ENCODE peak calls at places on chromosomes 11 and 22, in seven cellular contexts. H, L, I, S, X, E and Y are unnamed samples.

GRCh38 chr22:40193429-40194421 is 16.0 kb downstream of the TNRC6B start:
- DNase-seq in S (no peak), E (no peak), L (no peak), X (peak), H (no peak), I (no peak), Y (no peak)

GRCh38 chr11:95991545-95991944 is 67.6 kb upstream of the MTMR2 start:
- DNase-seq in H (no peak), L (no peak), I (no peak), E (no peak), S (no peak), X (no peak), Y (no peak)

GRCh38 chr11:65849366-65849765 is 8.6 kb downstream of the CFL1 start:
- DNase-seq in E (no peak), L (no peak), X (no peak), I (no peak), S (no peak), H (no peak), Y (no peak)

GRCh38 chr11:64074239-64074638 is 38.5 kb downstream of the FLRT1 start:
- DNase-seq in I (no peak), L (no peak), S (no peak), E (no peak), H (no peak), X (peak), Y (no peak)

GRCh38 chr11:34427171-34427805 is 11.4 kb upstream of the CAT start:
- DNase-seq in X (peak), L (no peak), H (no peak), E (no peak), I (no peak), S (no peak), Y (no peak)

GRCh38 chr22:33299245-33299956 is 241.2 kb upstream of the SYN3 start:
- DNase-seq in H (peak), S (no peak), E (peak), L (no peak), I (no peak), X (no peak), Y (no peak)

GRCh38 chr11:36345084-36345511 is 49.0 kb downstream of the PRR5L start:
- DNase-seq in X (no peak), H (no peak), I (no peak), L (no peak), E (no peak), S (no peak), Y (no peak)

GRCh38 chr11:84398017-84398626 is 1112.0 kb upstream of the CCDC90B start:
- DNase-seq in X (no peak), S (no peak), L (no peak), H (no peak), I (peak), E (no peak), Y (no peak)

GRCh38 chr22:44455151-44455962 is 42.7 kb downstream of the RTL6 start:
- DNase-seq in I (no peak), E (no peak), H (no peak), S (peak), L (no peak), X (no peak), Y (no peak)

GRCh38 chr11:28048812-28049211 is 59.1 kb downstream of the KIF18A start:
- DNase-seq in S (no peak), E (no peak), H (no peak), X (no peak), L (no peak), I (no peak), Y (no peak)

GRCh38 chr11:112439614-112440013 is 179.0 kb upstream of the PLET1 start:
- DNase-seq in E (no peak), L (no peak), S (no peak), I (no peak), X (no peak), H (no peak), Y (no peak)

GRCh38 chr11:74725701-74726100 is 5.5 kb downstream of the CHRDL2 start:
- DNase-seq in L (no peak), S (no peak), X (no peak), E (no peak), I (no peak), H (no peak), Y (no peak)

GRCh38 chr11:130145975-130146776 is 13.4 kb upstream of the ST14 start:
- DNase-seq in H (no peak), I (no peak), L (no peak), X (no peak), S (no peak), E (peak), Y (no peak)

GRCh38 chr11:9905562-9905961 is 241.7 kb downstream of the SWAP70 start:
- DNase-seq in H (no peak), I (no peak), L (no peak), E (no peak), X (no peak), S (no peak), Y (no peak)

GRCh38 chr22:26589367-26589844 is 526 bp downstream of the TPST2 start:
- DNase-seq in I (no peak), S (peak), L (no peak), H (no peak), X (peak), E (no peak), Y (peak)

GRCh38 chr11:35688023-35688422 is 25.4 kb downstream of the TRIM44 start:
- DNase-seq in X (no peak), E (no peak), I (no peak), H (no peak), L (no peak), S (no peak), Y (no peak)

GRCh38 chr22:30874431-30875370 is 93.9 kb downstream of the MORC2 start:
- DNase-seq in I (no peak), L (no peak), H (no peak), S (peak), X (no peak), E (peak), Y (no peak)

GRCh38 chr11:27701262-27702105 is 1.2 kb upstream of the BDNF start:
- DNase-seq in E (peak), S (no peak), I (peak), L (peak), X (peak), H (peak), Y (no peak)

GRCh38 chr11:123511037-123511870 is 81.2 kb downstream of the GRAMD1B start:
- DNase-seq in I (peak), X (peak), S (peak), L (peak), E (peak), H (peak), Y (peak)